ENCODE peak calls at places on chromosome 1, in seven cellular contexts. One of them, this sample, is unnamed. For H3K4me1, the result is how much of the 10 kb centered on the place peaks cover.

GRCh38 chr1:224637510-224637909 is 21.4 kb downstream of the CNIH3 start:
- DNase-seq in left ventricle myocardium inferior: no peak
- DNase-seq in PC-3: peak
- DNase-seq in thoracic aorta: no peak
- DNase-seq in vagina: no peak
- DNase-seq in psoas muscle: no peak
- DNase-seq in spleen: no peak
- DNase-seq in this sample: no peak

GRCh38 chr1:40754201-40754600 is 29.4 kb upstream of the KCNQ4 start:
- DNase-seq in vagina: no peak
- DNase-seq in thoracic aorta: no peak
- DNase-seq in PC-3: no peak
- DNase-seq in psoas muscle: no peak
- DNase-seq in spleen: no peak
- DNase-seq in left ventricle myocardium inferior: no peak
- DNase-seq in this sample: no peak

GRCh38 chr1:1352784-1353388 is 3.7 kb upstream of the DVL1 start:
- DNase-seq in psoas muscle: no peak
- DNase-seq in vagina: no peak
- DNase-seq in thoracic aorta: no peak
- DNase-seq in spleen: no peak
- DNase-seq in PC-3: no peak
- DNase-seq in left ventricle myocardium inferior: no peak
- DNase-seq in this sample: no peak

GRCh38 chr1:203395746-203396145 is 44.8 kb upstream of the FMOD start:
- DNase-seq in left ventricle myocardium inferior: no peak
- DNase-seq in vagina: no peak
- DNase-seq in spleen: no peak
- DNase-seq in psoas muscle: no peak
- DNase-seq in PC-3: no peak
- DNase-seq in thoracic aorta: no peak
- DNase-seq in this sample: no peak

GRCh38 chr1:245060684-245061374 is 94.0 kb upstream of the KIF26B start:
- DNase-seq in psoas muscle: no peak
- DNase-seq in left ventricle myocardium inferior: no peak
- DNase-seq in vagina: no peak
- DNase-seq in thoracic aorta: no peak
- DNase-seq in PC-3: no peak
- DNase-seq in spleen: no peak
- DNase-seq in this sample: peak

GRCh38 chr1:182909578-182909977 is 43.4 kb downstream of the SHCBP1L start:
- DNase-seq in PC-3: no peak
- DNase-seq in left ventricle myocardium inferior: no peak
- DNase-seq in spleen: no peak
- DNase-seq in vagina: no peak
- DNase-seq in thoracic aorta: no peak
- DNase-seq in psoas muscle: no peak
- DNase-seq in this sample: no peak

GRCh38 chr1:200741808-200742207 is 3.1 kb downstream of the CAMSAP2 start:
- DNase-seq in thoracic aorta: no peak
- DNase-seq in left ventricle myocardium inferior: no peak
- DNase-seq in spleen: no peak
- DNase-seq in vagina: no peak
- DNase-seq in psoas muscle: no peak
- DNase-seq in PC-3: peak
- DNase-seq in this sample: no peak

GRCh38 chr1:22318279-22318983 is 133.2 kb upstream of the ZBTB40 start:
- DNase-seq in thoracic aorta: no peak
- DNase-seq in spleen: no peak
- DNase-seq in left ventricle myocardium inferior: no peak
- DNase-seq in vagina: no peak
- DNase-seq in PC-3: no peak
- DNase-seq in psoas muscle: no peak
- DNase-seq in this sample: no peak

GRCh38 chr1:203791498-203791897 is 3.9 kb upstream of the ZBED6 start:
- DNase-seq in thoracic aorta: no peak
- DNase-seq in psoas muscle: no peak
- DNase-seq in PC-3: no peak
- DNase-seq in left ventricle myocardium inferior: no peak
- DNase-seq in spleen: no peak
- DNase-seq in vagina: no peak
- DNase-seq in this sample: no peak

GRCh38 chr1:12053752-12054548 is 9.2 kb upstream of the TNFRSF8 start:
- DNase-seq in thoracic aorta: no peak
- DNase-seq in spleen: no peak
- DNase-seq in PC-3: no peak
- DNase-seq in vagina: no peak
- DNase-seq in left ventricle myocardium inferior: no peak
- DNase-seq in psoas muscle: no peak
- DNase-seq in this sample: no peak

GRCh38 chr1:101769520-101769919 is 227.2 kb downstream of the OLFM3 start:
- DNase-seq in PC-3: peak
- DNase-seq in thoracic aorta: no peak
- DNase-seq in vagina: no peak
- DNase-seq in psoas muscle: no peak
- DNase-seq in left ventricle myocardium inferior: no peak
- DNase-seq in spleen: no peak
- DNase-seq in this sample: peak

GRCh38 chr1:38641661-38642060 is 217.9 kb downstream of the RRAGC start:
- DNase-seq in PC-3: no peak
- DNase-seq in vagina: peak
- DNase-seq in thoracic aorta: no peak
- DNase-seq in left ventricle myocardium inferior: no peak
- DNase-seq in psoas muscle: no peak
- DNase-seq in spleen: no peak
- DNase-seq in this sample: no peak

GRCh38 chr1:114177282-114177681 is 23.6 kb upstream of the SYT6 start:
- DNase-seq in vagina: no peak
- DNase-seq in left ventricle myocardium inferior: no peak
- DNase-seq in psoas muscle: no peak
- DNase-seq in PC-3: no peak
- DNase-seq in thoracic aorta: no peak
- DNase-seq in spleen: no peak
- DNase-seq in this sample: no peak

GRCh38 chr1:201937624-201938212 is 8.6 kb downstream of the LMOD1 start:
- DNase-seq in PC-3: peak
- DNase-seq in left ventricle myocardium inferior: no peak
- DNase-seq in vagina: no peak
- DNase-seq in spleen: no peak
- DNase-seq in psoas muscle: no peak
- DNase-seq in thoracic aorta: no peak
- DNase-seq in this sample: no peak

GRCh38 chr1:244445320-244446181 is 6.2 kb downstream of the ADSS2 start:
- DNase-seq in vagina: no peak
- DNase-seq in spleen: no peak
- DNase-seq in left ventricle myocardium inferior: no peak
- DNase-seq in psoas muscle: no peak
- DNase-seq in PC-3: no peak
- DNase-seq in thoracic aorta: no peak
- DNase-seq in this sample: no peak

GRCh38 chr1:96643519-96643918 is 78.1 kb upstream of the PTBP2 start:
- DNase-seq in psoas muscle: no peak
- DNase-seq in thoracic aorta: no peak
- DNase-seq in vagina: no peak
- DNase-seq in left ventricle myocardium inferior: no peak
- DNase-seq in spleen: no peak
- DNase-seq in PC-3: peak
- DNase-seq in this sample: no peak

GRCh38 chr1:20325407-20325737 is 34.7 kb downstream of the VWA5B1 start:
- DNase-seq in thoracic aorta: no peak
- DNase-seq in psoas muscle: no peak
- DNase-seq in left ventricle myocardium inferior: no peak
- DNase-seq in spleen: no peak
- DNase-seq in PC-3: no peak
- DNase-seq in vagina: no peak
- DNase-seq in this sample: no peak

GRCh38 chr1:112298558-112298957 is 97.5 kb upstream of the CTTNBP2NL start:
- DNase-seq in psoas muscle: no peak
- DNase-seq in PC-3: peak
- DNase-seq in thoracic aorta: no peak
- DNase-seq in left ventricle myocardium inferior: no peak
- DNase-seq in spleen: no peak
- DNase-seq in vagina: no peak
- DNase-seq in this sample: peak

GRCh38 chr1:21332691-21333449 is 42.6 kb upstream of the ECE1 start:
- DNase-seq in psoas muscle: no peak
- DNase-seq in vagina: no peak
- DNase-seq in spleen: no peak
- DNase-seq in PC-3: no peak
- DNase-seq in left ventricle myocardium inferior: no peak
- DNase-seq in thoracic aorta: no peak
- DNase-seq in this sample: no peak

GRCh38 chr1:29850358-29850757 is 614.0 kb downstream of the PTPRU start:
- DNase-seq in PC-3: no peak
- DNase-seq in vagina: no peak
- DNase-seq in thoracic aorta: no peak
- DNase-seq in psoas muscle: no peak
- DNase-seq in left ventricle myocardium inferior: no peak
- DNase-seq in spleen: no peak
- DNase-seq in this sample: no peak

GRCh38 chr1:92017656-92018055 is 12.1 kb upstream of the EPHX4 start:
- DNase-seq in thoracic aorta: no peak
- DNase-seq in psoas muscle: no peak
- DNase-seq in left ventricle myocardium inferior: no peak
- DNase-seq in PC-3: no peak
- DNase-seq in vagina: no peak
- DNase-seq in spleen: no peak
- DNase-seq in this sample: no peak

GRCh38 chr1:107626075-107626796 is 338.7 kb downstream of the VAV3 start:
- DNase-seq in PC-3: no peak
- DNase-seq in psoas muscle: no peak
- DNase-seq in left ventricle myocardium inferior: no peak
- DNase-seq in vagina: no peak
- DNase-seq in spleen: no peak
- DNase-seq in thoracic aorta: no peak
- DNase-seq in this sample: no peak

GRCh38 chr1:207058878-207059867 is 6.1 kb downstream of the PFKFB2 start:
- DNase-seq in PC-3: no peak
- DNase-seq in left ventricle myocardium inferior: no peak
- DNase-seq in psoas muscle: no peak
- DNase-seq in thoracic aorta: no peak
- DNase-seq in vagina: no peak
- DNase-seq in spleen: no peak
- DNase-seq in this sample: no peak
- H3K4me3 ChIP-seq in PC-3: no peak
- H3K4me3 ChIP-seq in left ventricle myocardium inferior: peak
- H3K4me3 ChIP-seq in psoas muscle: peak
- H3K4me3 ChIP-seq in thoracic aorta: no peak
- H3K4me3 ChIP-seq in vagina: no peak
- H3K4me3 ChIP-seq in spleen: peak
- H3K4me3 ChIP-seq in this sample: no peak

GRCh38 chr1:198667186-198667585 is 28.3 kb downstream of the PTPRC start:
- DNase-seq in vagina: no peak
- DNase-seq in spleen: no peak
- DNase-seq in PC-3: peak
- DNase-seq in thoracic aorta: no peak
- DNase-seq in left ventricle myocardium inferior: no peak
- DNase-seq in psoas muscle: no peak
- DNase-seq in this sample: no peak

GRCh38 chr1:198671136-198671535 is 32.3 kb downstream of the PTPRC start:
- DNase-seq in psoas muscle: no peak
- DNase-seq in vagina: no peak
- DNase-seq in spleen: no peak
- DNase-seq in left ventricle myocardium inferior: no peak
- DNase-seq in thoracic aorta: no peak
- DNase-seq in PC-3: no peak
- DNase-seq in this sample: no peak

GRCh38 chr1:198669771-198670170 is 30.9 kb downstream of the PTPRC start:
- DNase-seq in spleen: no peak
- DNase-seq in PC-3: no peak
- DNase-seq in vagina: no peak
- DNase-seq in thoracic aorta: no peak
- DNase-seq in left ventricle myocardium inferior: no peak
- DNase-seq in psoas muscle: no peak
- DNase-seq in this sample: no peak

GRCh38 chr1:198669023-198669698 is 30.3 kb downstream of the PTPRC start:
- DNase-seq in left ventricle myocardium inferior: no peak
- DNase-seq in thoracic aorta: no peak
- DNase-seq in vagina: no peak
- DNase-seq in spleen: peak
- DNase-seq in psoas muscle: no peak
- DNase-seq in PC-3: peak
- DNase-seq in this sample: no peak

GRCh38 chr1:198667796-198668195 is 29.0 kb downstream of the PTPRC start:
- DNase-seq in psoas muscle: no peak
- DNase-seq in spleen: no peak
- DNase-seq in PC-3: no peak
- DNase-seq in vagina: no peak
- DNase-seq in left ventricle myocardium inferior: no peak
- DNase-seq in thoracic aorta: no peak
- DNase-seq in this sample: no peak
- H3K4me1 ChIP-seq in psoas muscle: under half
- H3K4me1 ChIP-seq in spleen: half or more
- H3K4me1 ChIP-seq in PC-3: half or more
- H3K4me1 ChIP-seq in vagina: under half
- H3K4me1 ChIP-seq in left ventricle myocardium inferior: under half
- H3K4me1 ChIP-seq in thoracic aorta: under half
- H3K4me1 ChIP-seq in this sample: under half

DNA sequence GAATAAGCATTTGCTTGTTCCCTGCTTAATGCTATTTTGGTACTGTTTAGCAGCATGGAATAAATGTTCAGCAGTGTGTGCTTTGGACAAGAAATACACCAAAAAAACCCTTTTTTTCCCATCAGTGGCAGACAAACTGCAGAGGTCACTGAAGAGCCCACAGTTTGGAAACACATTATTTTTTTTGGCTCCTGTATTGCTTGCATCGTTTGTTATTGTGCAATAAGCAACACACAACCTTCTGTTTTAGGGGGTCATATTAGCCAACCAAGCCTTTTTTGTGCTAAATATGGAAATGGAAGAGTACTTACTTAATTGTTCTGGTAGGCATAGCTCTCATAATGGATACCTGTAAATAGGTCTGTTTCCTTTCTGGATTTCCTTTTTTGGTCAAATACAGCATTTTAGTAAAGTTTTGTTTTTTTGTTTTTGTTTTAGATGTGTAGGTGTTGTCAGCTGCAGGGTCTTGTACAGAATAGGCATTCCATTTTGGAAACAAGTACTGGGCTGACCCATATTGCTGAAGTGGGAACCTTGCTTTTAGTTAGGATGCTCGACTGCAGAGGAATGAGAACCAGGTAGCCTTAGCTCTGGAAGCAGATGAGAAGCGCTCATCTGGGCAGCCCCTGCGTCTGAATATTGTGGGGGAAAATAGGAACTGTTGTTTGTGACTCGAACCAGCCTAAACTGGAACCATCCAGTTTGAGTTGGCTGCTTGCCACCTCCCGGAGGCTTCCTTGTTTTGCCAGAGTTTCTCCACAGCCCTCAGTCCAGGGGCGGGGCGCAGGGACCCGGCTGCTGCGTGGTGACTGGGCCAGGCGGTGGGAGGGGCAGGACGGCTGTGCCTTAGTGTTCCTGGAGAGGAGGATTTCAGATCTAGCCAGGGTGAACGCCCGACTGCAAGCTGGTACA is 38.5 kb downstream of the SPEN start:
- DNase-seq in left ventricle myocardium inferior: peak
- DNase-seq in PC-3: peak
- DNase-seq in vagina: no peak
- DNase-seq in spleen: peak
- DNase-seq in thoracic aorta: peak
- DNase-seq in psoas muscle: peak
- DNase-seq in this sample: peak
- H3K4me3 ChIP-seq in left ventricle myocardium inferior: peak
- H3K4me3 ChIP-seq in PC-3: peak
- H3K4me3 ChIP-seq in vagina: peak
- H3K4me3 ChIP-seq in spleen: peak
- H3K4me3 ChIP-seq in thoracic aorta: peak
- H3K4me3 ChIP-seq in psoas muscle: peak
- H3K4me3 ChIP-seq in this sample: no peak

GRCh38 chr1:61301824-61302652 is 219.7 kb downstream of the NFIA start:
- DNase-seq in left ventricle myocardium inferior: no peak
- DNase-seq in vagina: no peak
- DNase-seq in PC-3: no peak
- DNase-seq in spleen: no peak
- DNase-seq in psoas muscle: no peak
- DNase-seq in thoracic aorta: no peak
- DNase-seq in this sample: no peak
- H3K4me1 ChIP-seq in left ventricle myocardium inferior: half or more
- H3K4me1 ChIP-seq in vagina: under half
- H3K4me1 ChIP-seq in PC-3: under half
- H3K4me1 ChIP-seq in spleen: under half
- H3K4me1 ChIP-seq in psoas muscle: under half
- H3K4me1 ChIP-seq in thoracic aorta: half or more
- H3K4me1 ChIP-seq in this sample: under half